ENCODE peak calls at places on chromosomes 1 and 21, in five cellular contexts. One of them, this sample, is unnamed.

GRCh38 chr1:245079021-245079609 is 75.7 kb upstream of the KIF26B start:
- DNase-seq in HuH-7.5: no peak
- DNase-seq in MCF 10A: peak
- DNase-seq in astrocyte of the spinal cord: peak
- DNase-seq in RCC 7860: peak
- DNase-seq in this sample: peak

GRCh38 chr1:221169447-221169889 is 290.2 kb downstream of the HLX start:
- DNase-seq in HuH-7.5: no peak
- DNase-seq in MCF 10A: no peak
- DNase-seq in astrocyte of the spinal cord: peak
- DNase-seq in RCC 7860: no peak
- DNase-seq in this sample: peak

GRCh38 chr1:155130272-155131006 is 2.8 kb downstream of the EFNA1 start:
- DNase-seq in HuH-7.5: no peak
- DNase-seq in MCF 10A: no peak
- DNase-seq in astrocyte of the spinal cord: no peak
- DNase-seq in RCC 7860: no peak
- DNase-seq in this sample: no peak

GRCh38 chr1:30526652-30527345 is 196.6 kb downstream of the MATN1 start:
- DNase-seq in HuH-7.5: no peak
- DNase-seq in MCF 10A: no peak
- DNase-seq in astrocyte of the spinal cord: no peak
- DNase-seq in RCC 7860: no peak
- DNase-seq in this sample: no peak

GRCh38 chr21:44255519-44255981 is 6.1 kb downstream of the DNMT3L start:
- DNase-seq in HuH-7.5: no peak
- DNase-seq in MCF 10A: no peak
- DNase-seq in astrocyte of the spinal cord: no peak
- DNase-seq in RCC 7860: no peak
- DNase-seq in this sample: no peak

GRCh38 chr1:172658871-172659453 is at the start of gene FASLG:
- DNase-seq in HuH-7.5: no peak
- DNase-seq in MCF 10A: no peak
- DNase-seq in astrocyte of the spinal cord: no peak
- DNase-seq in RCC 7860: no peak
- DNase-seq in this sample: no peak

GRCh38 chr1:37481289-37482003 is 7.1 kb downstream of the ZC3H12A start:
- DNase-seq in HuH-7.5: no peak
- DNase-seq in MCF 10A: peak
- DNase-seq in astrocyte of the spinal cord: no peak
- DNase-seq in RCC 7860: no peak
- DNase-seq in this sample: no peak

GRCh38 chr1:203304391-203304918 is 864 bp upstream of the BTG2 start:
- DNase-seq in HuH-7.5: no peak
- DNase-seq in MCF 10A: no peak
- DNase-seq in astrocyte of the spinal cord: no peak
- DNase-seq in RCC 7860: no peak
- DNase-seq in this sample: no peak

GRCh38 chr1:234884006-234884405 is 244.6 kb downstream of the TOMM20 start:
- DNase-seq in HuH-7.5: no peak
- DNase-seq in MCF 10A: no peak
- DNase-seq in astrocyte of the spinal cord: no peak
- DNase-seq in RCC 7860: no peak
- DNase-seq in this sample: no peak

GRCh38 chr1:199463521-199464127 is 563.9 kb upstream of the NR5A2 start:
- DNase-seq in HuH-7.5: peak
- DNase-seq in MCF 10A: peak
- DNase-seq in astrocyte of the spinal cord: peak
- DNase-seq in RCC 7860: peak
- DNase-seq in this sample: peak

GRCh38 chr1:110750446-110751029 is 75.8 kb upstream of the KCNA3 start:
- DNase-seq in HuH-7.5: no peak
- DNase-seq in MCF 10A: no peak
- DNase-seq in astrocyte of the spinal cord: no peak
- DNase-seq in RCC 7860: no peak
- DNase-seq in this sample: no peak

GRCh38 chr1:5738911-5739462 is 253.2 kb downstream of the NPHP4 start:
- DNase-seq in HuH-7.5: no peak
- DNase-seq in MCF 10A: no peak
- DNase-seq in astrocyte of the spinal cord: no peak
- DNase-seq in RCC 7860: no peak
- DNase-seq in this sample: no peak

GRCh38 chr1:223479261-223479660 is 86.0 kb downstream of the CCDC185 start:
- DNase-seq in HuH-7.5: no peak
- DNase-seq in MCF 10A: no peak
- DNase-seq in astrocyte of the spinal cord: no peak
- DNase-seq in RCC 7860: no peak
- DNase-seq in this sample: no peak

GRCh38 chr21:26522704-26523103 is 50.4 kb downstream of the CYYR1 start:
- DNase-seq in HuH-7.5: no peak
- DNase-seq in MCF 10A: no peak
- DNase-seq in astrocyte of the spinal cord: no peak
- DNase-seq in RCC 7860: no peak
- DNase-seq in this sample: no peak

GRCh38 chr21:39121600-39122355 is 61.5 kb downstream of the PSMG1 start:
- DNase-seq in HuH-7.5: no peak
- DNase-seq in MCF 10A: no peak
- DNase-seq in astrocyte of the spinal cord: peak
- DNase-seq in RCC 7860: peak
- DNase-seq in this sample: no peak

GRCh38 chr1:214002472-214002871 is 14.7 kb downstream of the PROX1 start:
- DNase-seq in HuH-7.5: no peak
- DNase-seq in MCF 10A: peak
- DNase-seq in astrocyte of the spinal cord: peak
- DNase-seq in RCC 7860: no peak
- DNase-seq in this sample: peak

GRCh38 chr1:77134359-77134758 is 84.9 kb downstream of the PIGK start:
- DNase-seq in HuH-7.5: no peak
- DNase-seq in MCF 10A: peak
- DNase-seq in astrocyte of the spinal cord: no peak
- DNase-seq in RCC 7860: no peak
- DNase-seq in this sample: peak

GRCh38 chr1:229582011-229582694 is 23.6 kb upstream of the ABCB10 start:
- DNase-seq in HuH-7.5: peak
- DNase-seq in MCF 10A: peak
- DNase-seq in astrocyte of the spinal cord: peak
- DNase-seq in RCC 7860: no peak
- DNase-seq in this sample: peak

GRCh38 chr1:235923466-235924008 is 56.8 kb upstream of the LYST start:
- DNase-seq in HuH-7.5: no peak
- DNase-seq in MCF 10A: no peak
- DNase-seq in astrocyte of the spinal cord: peak
- DNase-seq in RCC 7860: no peak
- DNase-seq in this sample: peak

GRCh38 chr1:184940226-184940625 is 34.1 kb downstream of the NIBAN1 start:
- DNase-seq in HuH-7.5: no peak
- DNase-seq in MCF 10A: no peak
- DNase-seq in astrocyte of the spinal cord: peak
- DNase-seq in RCC 7860: no peak
- DNase-seq in this sample: no peak

GRCh38 chr21:14753466-14754258 is 207.5 kb upstream of the SAMSN1 start:
- DNase-seq in HuH-7.5: no peak
- DNase-seq in MCF 10A: no peak
- DNase-seq in astrocyte of the spinal cord: no peak
- DNase-seq in RCC 7860: no peak
- DNase-seq in this sample: no peak

GRCh38 chr1:200625381-200625824 is 4.9 kb upstream of the KIF14 start:
- DNase-seq in HuH-7.5: no peak
- DNase-seq in MCF 10A: peak
- DNase-seq in astrocyte of the spinal cord: peak
- DNase-seq in RCC 7860: no peak
- DNase-seq in this sample: peak

GRCh38 chr1:14997646-14998276 is 155.8 kb upstream of the TMEM51 start:
- DNase-seq in HuH-7.5: no peak
- DNase-seq in MCF 10A: no peak
- DNase-seq in astrocyte of the spinal cord: no peak
- DNase-seq in RCC 7860: peak
- DNase-seq in this sample: no peak

GRCh38 chr1:97907886-97908285 is 12.9 kb downstream of the DPYD start:
- DNase-seq in HuH-7.5: no peak
- DNase-seq in MCF 10A: peak
- DNase-seq in astrocyte of the spinal cord: no peak
- DNase-seq in RCC 7860: no peak
- DNase-seq in this sample: peak

GRCh38 chr1:63918395-63918945 is 144.7 kb downstream of the ROR1 start:
- DNase-seq in HuH-7.5: no peak
- DNase-seq in MCF 10A: no peak
- DNase-seq in astrocyte of the spinal cord: no peak
- DNase-seq in RCC 7860: no peak
- DNase-seq in this sample: peak

GRCh38 chr1:45622891-45623394 is 911 bp downstream of the CCDC17 start:
- DNase-seq in HuH-7.5: no peak
- DNase-seq in MCF 10A: no peak
- DNase-seq in astrocyte of the spinal cord: no peak
- DNase-seq in RCC 7860: no peak
- DNase-seq in this sample: no peak

GRCh38 chr1:43764581-43764980 is 57.2 kb downstream of the ST3GAL3 start:
- DNase-seq in HuH-7.5: no peak
- DNase-seq in MCF 10A: no peak
- DNase-seq in astrocyte of the spinal cord: no peak
- DNase-seq in RCC 7860: no peak
- DNase-seq in this sample: no peak

GRCh38 chr1:23559985-23560755 is 869 bp upstream of the ID3 start:
- DNase-seq in HuH-7.5: no peak
- DNase-seq in MCF 10A: no peak
- DNase-seq in astrocyte of the spinal cord: no peak
- DNase-seq in RCC 7860: no peak
- DNase-seq in this sample: peak

GRCh38 chr1:230266456-230266855 is 159.7 kb downstream of the PGBD5 start:
- DNase-seq in HuH-7.5: no peak
- DNase-seq in MCF 10A: no peak
- DNase-seq in astrocyte of the spinal cord: no peak
- DNase-seq in RCC 7860: no peak
- DNase-seq in this sample: no peak

GRCh38 chr1:220803401-220804201 is 16.9 kb downstream of the MTARC1 start:
- DNase-seq in HuH-7.5: no peak
- DNase-seq in MCF 10A: peak
- DNase-seq in astrocyte of the spinal cord: peak
- DNase-seq in RCC 7860: peak
- DNase-seq in this sample: peak

GRCh38 chr1:170734412-170735175 is 70.7 kb downstream of the PRRX1 start:
- DNase-seq in HuH-7.5: no peak
- DNase-seq in MCF 10A: no peak
- DNase-seq in astrocyte of the spinal cord: peak
- DNase-seq in RCC 7860: no peak
- DNase-seq in this sample: no peak